ENCODE peak calls at places on chromosomes 11 and 22, in eight cellular contexts. R is stomach, H is GM13977, S is AG04450, J is prostate gland, F is HFFc6, B is nephron progenitor cell, Y is neural crest cell. L is an unnamed sample.

GRCh38 chr11:69333906-69334305 is 40.0 kb downstream of the MYEOV start:
- DNase-seq in R (peak), H (no peak), S (no peak), J (no peak), F (no peak), B (no peak), Y (no peak), L (no peak)

GRCh38 chr11:94767701-94768601 is at the start of gene AMOTL1:
- DNase-seq in R (peak), H (peak), S (peak), J (peak), F (peak), B (peak), Y (peak), L (peak)

GRCh38 chr11:13897606-13898276 is 64.8 kb upstream of the SPON1 start:
- DNase-seq in R (no peak), H (no peak), S (no peak), J (no peak), F (no peak), B (no peak), Y (no peak), L (no peak)

GRCh38 chr11:93653080-93653479 is 8.4 kb upstream of the CEP295 start:
- DNase-seq in R (no peak), H (peak), S (no peak), J (no peak), F (no peak), B (no peak), Y (no peak), L (no peak)

GRCh38 chr11:34030386-34030785 is 21.1 kb upstream of the CAPRIN1 start:
- DNase-seq in R (no peak), H (no peak), S (no peak), J (peak), F (no peak), B (no peak), Y (no peak), L (no peak)

GRCh38 chr22:27785818-27786217 is 15.7 kb downstream of the MN1 start:
- DNase-seq in R (no peak), H (no peak), S (no peak), J (no peak), F (no peak), B (no peak), Y (no peak), L (no peak)

GRCh38 chr22:46047226-46047625 is 70.3 kb upstream of the WNT7B start:
- DNase-seq in R (peak), H (no peak), S (no peak), J (no peak), F (no peak), B (no peak), Y (no peak), L (no peak)

GRCh38 chr22:28448625-28449024 is 231.0 kb downstream of the TTC28 start:
- DNase-seq in R (no peak), H (no peak), S (no peak), J (no peak), F (no peak), B (no peak), Y (no peak), L (no peak)

GRCh38 chr11:40054631-40055030 is 1404.8 kb downstream of the LRRC4C start:
- DNase-seq in R (peak), H (no peak), S (no peak), J (no peak), F (no peak), B (no peak), Y (no peak), L (no peak)

GRCh38 chr11:78094250-78094649 is 14.6 kb upstream of the NDUFC2 start:
- DNase-seq in R (no peak), H (no peak), S (no peak), J (no peak), F (no peak), B (no peak), Y (no peak), L (no peak)

GRCh38 chr11:25711008-25711407 is 620.9 kb upstream of the ANO3 start:
- DNase-seq in R (no peak), H (no peak), S (no peak), J (no peak), F (no peak), B (no peak), Y (no peak), L (no peak)

GRCh38 chr22:39097098-39098020 is at the start of gene APOBEC3H:
- DNase-seq in R (no peak), H (no peak), S (no peak), J (peak), F (no peak), B (no peak), Y (no peak), L (no peak)

GRCh38 chr11:84291996-84292395 is 1005.8 kb upstream of the CCDC90B start:
- DNase-seq in R (no peak), H (no peak), S (no peak), J (no peak), F (no peak), B (no peak), Y (no peak), L (no peak)

GRCh38 chr11:17923213-17923612 is 89.6 kb downstream of the SERGEF start:
- DNase-seq in R (no peak), H (no peak), S (no peak), J (no peak), F (no peak), B (no peak), Y (no peak), L (no peak)
- TF ChIP-seq CTCF in R (no peak), H (no peak), S (no peak), J (no peak), F (no peak), B (no peak), Y (no peak), L (no peak)

DNA sequence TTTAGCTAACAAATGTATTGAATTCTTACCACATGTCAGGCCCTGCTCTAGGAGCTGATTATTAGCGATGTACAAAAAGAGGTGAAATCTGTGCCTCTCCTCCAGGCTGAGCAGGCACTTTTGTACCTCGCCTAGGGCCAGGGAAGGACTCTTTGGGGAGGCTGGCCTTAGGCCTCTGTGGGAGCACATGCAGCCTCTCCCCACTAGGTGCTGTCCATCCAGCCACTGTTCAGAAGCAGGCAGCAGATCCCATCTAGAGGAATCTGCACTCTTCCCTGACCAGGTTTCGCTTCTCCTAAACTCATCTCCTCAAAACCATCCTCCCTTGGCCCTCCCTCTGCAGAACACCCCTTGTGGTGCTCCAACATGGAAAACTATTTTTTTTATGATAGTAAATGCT is 51.9 kb upstream of the WT1 start:
- DNase-seq in R (no peak), H (no peak), S (no peak), J (no peak), F (no peak), B (no peak), Y (no peak), L (peak)
- TF ChIP-seq CTCF in R (no peak), H (no peak), S (peak), J (no peak), F (peak), B (no peak), Y (peak), L (peak)

GRCh38 chr11:126061707-126062678 is 673 bp downstream of the CDON start:
- DNase-seq in R (no peak), H (peak), S (no peak), J (peak), F (no peak), B (peak), Y (peak), L (no peak)
- TF ChIP-seq CTCF in R (no peak), H (no peak), S (peak), J (peak), F (peak), B (peak), Y (peak), L (peak)

DNA sequence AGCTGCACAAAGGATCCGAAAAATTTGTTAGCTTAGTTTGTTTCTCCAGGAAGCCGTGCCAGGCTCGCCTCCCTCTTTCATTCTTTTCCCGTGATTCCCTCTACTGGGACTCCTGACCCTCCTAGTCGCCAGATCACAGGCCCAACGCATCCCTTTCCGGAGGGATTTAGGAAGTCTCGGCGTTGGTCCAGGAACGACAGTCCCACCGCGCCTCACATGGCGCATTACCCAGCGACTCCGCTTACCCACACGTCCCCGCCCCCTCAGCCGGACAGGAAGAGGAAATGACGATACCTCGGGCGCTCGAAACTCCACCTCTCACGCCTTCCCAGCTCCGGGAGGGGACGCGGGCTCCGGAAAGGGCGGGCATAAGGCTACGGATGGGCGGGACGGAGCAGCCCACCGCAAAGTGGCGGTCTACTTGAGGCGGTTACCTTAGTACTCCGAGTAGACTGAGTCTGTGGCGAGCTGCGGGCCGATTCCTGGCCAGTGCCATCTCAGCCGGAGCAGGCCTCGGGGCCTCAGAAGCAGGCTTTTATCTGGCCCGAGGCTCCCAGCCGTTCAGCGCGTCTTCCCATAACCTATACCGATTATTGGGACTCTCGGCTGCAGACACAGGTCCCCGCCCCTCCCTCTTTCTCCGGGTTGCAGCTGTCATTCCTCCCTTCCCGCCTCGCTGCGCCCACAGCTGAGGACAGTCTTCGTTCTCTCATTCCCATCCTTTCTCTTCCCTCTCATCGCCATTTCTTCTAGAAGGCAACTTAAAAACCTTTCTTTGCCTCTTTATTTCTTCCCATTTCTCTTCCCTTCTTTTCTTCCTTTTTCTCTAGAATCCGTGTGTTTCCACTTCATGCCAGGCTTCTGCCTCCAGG is at the start of gene CCDC15:
- DNase-seq in R (peak), H (peak), S (peak), J (peak), F (peak), B (peak), Y (peak), L (peak)
- TF ChIP-seq CTCF in R (no peak), H (no peak), S (no peak), J (no peak), F (no peak), B (no peak), Y (no peak), L (no peak)

GRCh38 chr11:65120831-65121230 is 1.1 kb downstream of the FAU start:
- DNase-seq in R (no peak), H (no peak), S (no peak), J (no peak), F (no peak), B (no peak), Y (no peak), L (no peak)

GRCh38 chr11:65116370-65117205 is 913 bp downstream of the ZNHIT2 start:
- DNase-seq in R (peak), H (no peak), S (peak), J (no peak), F (peak), B (no peak), Y (no peak), L (no peak)

GRCh38 chr11:65117206-65118096 is at the start of gene ZNHIT2:
- DNase-seq in R (peak), H (peak), S (peak), J (peak), F (peak), B (peak), Y (peak), L (peak)

GRCh38 chr11:65119670-65119995 is 2.1 kb upstream of the ZNHIT2 start:
- DNase-seq in R (no peak), H (no peak), S (no peak), J (no peak), F (no peak), B (no peak), Y (no peak), L (no peak)

DNA sequence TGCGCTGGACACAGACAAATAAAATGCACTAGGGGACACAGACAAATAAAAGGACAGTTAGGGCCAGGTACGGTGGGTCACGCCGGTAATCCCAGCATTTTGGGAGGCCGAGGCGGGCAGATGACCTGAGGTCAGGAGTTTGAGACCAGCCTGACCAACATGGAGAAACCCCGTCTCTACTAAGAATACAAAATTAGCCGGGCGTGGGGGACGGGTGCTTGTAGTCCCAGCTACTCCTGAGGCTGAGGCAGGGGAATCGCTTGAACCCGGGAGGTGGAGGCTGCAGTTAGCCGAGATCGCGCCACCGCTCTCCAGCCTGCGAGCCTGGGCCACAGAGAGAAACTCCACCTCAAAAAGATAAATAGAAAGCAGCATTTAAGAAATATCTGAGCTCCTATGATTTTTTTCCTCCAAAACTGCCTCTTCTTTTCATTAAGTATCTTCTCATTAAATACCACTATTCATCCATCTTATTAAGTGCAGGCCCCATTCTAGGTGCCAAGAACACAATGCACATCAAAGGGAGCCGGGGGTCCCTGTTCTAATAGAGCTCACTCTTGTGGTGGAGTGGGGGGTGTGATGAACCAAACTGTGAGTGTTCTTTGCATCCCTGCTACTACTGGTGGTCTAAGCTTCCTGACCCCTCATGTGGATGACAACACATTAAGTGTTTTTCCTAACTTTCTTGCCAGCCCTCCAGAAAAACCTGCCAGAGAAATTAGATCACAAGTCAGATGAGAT is 766 bp upstream of the ZNHIT2 start:
- DNase-seq in R (no peak), H (no peak), S (no peak), J (no peak), F (no peak), B (no peak), Y (no peak), L (no peak)
- TF ChIP-seq CTCF in R (no peak), H (no peak), S (no peak), J (no peak), F (peak), B (peak), Y (peak), L (peak)

DNA sequence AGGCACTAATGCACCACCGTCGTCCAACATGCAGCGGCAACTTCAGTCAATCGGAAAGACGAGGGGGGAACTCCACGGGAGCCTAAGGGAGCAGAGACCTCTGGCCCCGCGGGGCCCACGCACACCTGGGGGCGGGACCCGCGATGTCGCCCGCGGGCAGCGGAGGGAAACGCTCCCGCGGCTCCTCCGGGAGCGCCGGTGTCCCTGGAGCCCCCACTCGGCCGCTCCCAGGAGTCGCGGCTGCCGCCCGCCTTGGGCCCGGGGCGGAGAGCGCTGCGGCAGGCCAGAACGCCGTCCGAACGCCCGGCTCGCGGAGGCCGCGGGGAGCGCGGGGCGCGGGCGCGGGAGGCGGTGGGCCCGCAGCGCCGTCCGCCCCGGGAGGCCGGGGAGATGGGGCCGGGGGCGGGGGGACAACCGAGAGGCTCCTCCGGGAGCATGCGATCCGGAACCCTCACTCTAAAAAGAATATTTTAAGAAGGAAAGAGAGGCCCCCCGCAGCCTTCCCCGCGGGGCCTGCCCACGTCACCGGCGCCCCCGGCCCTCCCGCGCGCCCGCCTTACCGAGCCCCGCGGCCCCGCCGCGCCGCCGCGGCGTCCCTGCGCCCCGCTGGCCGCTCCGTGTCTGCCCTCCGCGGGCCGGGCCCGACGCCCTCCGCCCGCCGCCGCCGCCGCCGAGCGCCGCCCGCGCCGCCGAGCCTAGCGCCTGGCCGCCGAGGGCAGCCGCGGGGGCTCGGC is 86.6 kb upstream of the ARHGAP32 start:
- DNase-seq in R (no peak), H (no peak), S (no peak), J (no peak), F (no peak), B (peak), Y (peak), L (peak)
- TF ChIP-seq CTCF in R (no peak), H (no peak), S (no peak), J (no peak), F (peak), B (no peak), Y (no peak), L (no peak)

GRCh38 chr11:117354550-117354949 is 26.9 kb downstream of the CEP164 start:
- DNase-seq in R (no peak), H (no peak), S (no peak), J (no peak), F (no peak), B (no peak), Y (no peak), L (no peak)

GRCh38 chr11:117361432-117361831 is 33.8 kb downstream of the CEP164 start:
- DNase-seq in R (no peak), H (no peak), S (no peak), J (no peak), F (no peak), B (no peak), Y (no peak), L (no peak)

DNA sequence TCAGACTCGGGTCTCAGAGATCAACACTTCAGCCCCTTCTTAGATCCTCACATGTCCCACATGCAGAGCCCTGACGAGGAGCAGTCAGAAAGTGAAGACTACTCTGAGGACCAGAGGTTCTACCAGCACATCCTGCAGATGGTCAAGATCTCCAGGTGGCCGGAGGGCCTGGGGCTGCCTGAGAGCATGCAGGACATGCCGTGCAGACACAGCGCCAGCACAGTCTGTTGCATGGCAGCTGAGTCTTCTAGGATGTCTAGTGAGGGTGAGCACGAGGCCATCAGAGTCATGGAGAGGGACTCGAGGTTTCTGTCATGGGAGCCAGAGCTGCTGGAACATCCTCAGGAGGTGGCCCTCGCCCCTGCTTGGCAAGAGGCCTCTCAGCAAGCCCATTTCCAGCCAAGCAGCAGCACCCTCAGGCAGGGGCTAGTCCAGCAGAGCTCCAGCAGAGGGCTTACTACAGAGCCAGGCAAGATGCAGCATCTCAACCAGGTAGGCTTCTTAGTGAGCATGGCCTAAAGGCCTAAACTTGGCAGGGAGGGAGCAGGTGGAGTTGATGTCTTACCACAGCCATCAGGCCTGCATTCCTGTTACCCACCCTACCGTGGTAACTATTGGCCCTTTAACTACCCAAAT is 28.6 kb downstream of the CEP164 start:
- DNase-seq in R (no peak), H (no peak), S (no peak), J (no peak), F (no peak), B (no peak), Y (no peak), L (no peak)
- TF ChIP-seq CTCF in R (no peak), H (no peak), S (no peak), J (no peak), F (no peak), B (no peak), Y (no peak), L (no peak)